ENCODE peak calls at places on chromosome 16, in ten cellular contexts. One of them, this sample, is unnamed.
A peak's percentile ranks its signal among the peaks of the same experiment; 100 is the strongest.

GRCh38 chr16:81846105-81846504 is 67.0 kb downstream of the PLCG2 start:
- DNase-seq in pancreas: no peak
- DNase-seq in CD4-positive, alpha-beta T cell: no peak
- DNase-seq in K562: no peak
- DNase-seq in dorsolateral prefrontal cortex: no peak
- DNase-seq in fibroblast of lung: no peak
- DNase-seq in progenitor cell of endocrine pancreas: no peak
- DNase-seq in H9: no peak
- DNase-seq in lower lobe of right lung: no peak
- DNase-seq in psoas muscle: no peak
- DNase-seq in this sample: no peak

GRCh38 chr16:1772362-1772907 is at the start of gene EME2:
- DNase-seq in pancreas: no peak
- DNase-seq in lower lobe of right lung: no peak
- DNase-seq in CD4-positive, alpha-beta T cell: peak; percentile 29
- DNase-seq in progenitor cell of endocrine pancreas: no peak
- DNase-seq in K562: peak; percentile 73
- DNase-seq in dorsolateral prefrontal cortex: no peak
- DNase-seq in psoas muscle: peak; percentile 61
- DNase-seq in H9: no peak
- DNase-seq in fibroblast of lung: peak; percentile 40
- DNase-seq in this sample: peak; percentile 37

GRCh38 chr16:19307587-19308241 is 22.2 kb downstream of the CLEC19A start:
- DNase-seq in pancreas: no peak
- DNase-seq in dorsolateral prefrontal cortex: no peak
- DNase-seq in lower lobe of right lung: no peak
- DNase-seq in H9: peak; percentile 55
- DNase-seq in progenitor cell of endocrine pancreas: peak; percentile 65
- DNase-seq in fibroblast of lung: no peak
- DNase-seq in K562: peak; percentile 50
- DNase-seq in psoas muscle: no peak
- DNase-seq in CD4-positive, alpha-beta T cell: no peak
- DNase-seq in this sample: peak; percentile 84

GRCh38 chr16:25690563-25691143 is 1.1 kb upstream of the HS3ST4 start:
- DNase-seq in lower lobe of right lung: no peak
- DNase-seq in K562: no peak
- DNase-seq in psoas muscle: no peak
- DNase-seq in fibroblast of lung: no peak
- DNase-seq in H9: no peak
- DNase-seq in pancreas: no peak
- DNase-seq in CD4-positive, alpha-beta T cell: no peak
- DNase-seq in progenitor cell of endocrine pancreas: no peak
- DNase-seq in dorsolateral prefrontal cortex: no peak
- DNase-seq in this sample: no peak

GRCh38 chr16:280991-281659 is 734 bp downstream of the ARHGDIG start:
- DNase-seq in H9: no peak
- DNase-seq in pancreas: peak; percentile 55
- DNase-seq in K562: no peak
- DNase-seq in fibroblast of lung: no peak
- DNase-seq in dorsolateral prefrontal cortex: no peak
- DNase-seq in lower lobe of right lung: no peak
- DNase-seq in progenitor cell of endocrine pancreas: no peak
- DNase-seq in psoas muscle: peak; percentile 50
- DNase-seq in CD4-positive, alpha-beta T cell: no peak
- DNase-seq in this sample: no peak

GRCh38 chr16:11105038-11105903 is 150.7 kb downstream of the SOCS1 start:
- DNase-seq in K562: peak; percentile 94
- DNase-seq in pancreas: no peak
- DNase-seq in lower lobe of right lung: no peak
- DNase-seq in psoas muscle: peak; percentile 61
- DNase-seq in CD4-positive, alpha-beta T cell: no peak
- DNase-seq in progenitor cell of endocrine pancreas: no peak
- DNase-seq in H9: no peak
- DNase-seq in fibroblast of lung: peak; percentile 97
- DNase-seq in dorsolateral prefrontal cortex: no peak
- DNase-seq in this sample: no peak

GRCh38 chr16:18816286-18816685 is 14.9 kb upstream of the ARL6IP1 start:
- DNase-seq in psoas muscle: no peak
- DNase-seq in lower lobe of right lung: no peak
- DNase-seq in H9: no peak
- DNase-seq in dorsolateral prefrontal cortex: no peak
- DNase-seq in K562: no peak
- DNase-seq in CD4-positive, alpha-beta T cell: no peak
- DNase-seq in fibroblast of lung: no peak
- DNase-seq in progenitor cell of endocrine pancreas: no peak
- DNase-seq in pancreas: no peak
- DNase-seq in this sample: no peak

GRCh38 chr16:50296807-50297206 is 30.5 kb downstream of the ADCY7 start:
- DNase-seq in lower lobe of right lung: no peak
- DNase-seq in H9: no peak
- DNase-seq in psoas muscle: peak; percentile 30
- DNase-seq in CD4-positive, alpha-beta T cell: no peak
- DNase-seq in dorsolateral prefrontal cortex: peak; percentile 35
- DNase-seq in progenitor cell of endocrine pancreas: no peak
- DNase-seq in K562: no peak
- DNase-seq in pancreas: no peak
- DNase-seq in fibroblast of lung: no peak
- DNase-seq in this sample: no peak

GRCh38 chr16:85965125-85965524 is 66.2 kb downstream of the IRF8 start:
- DNase-seq in fibroblast of lung: no peak
- DNase-seq in psoas muscle: no peak
- DNase-seq in CD4-positive, alpha-beta T cell: no peak
- DNase-seq in K562: no peak
- DNase-seq in H9: no peak
- DNase-seq in lower lobe of right lung: no peak
- DNase-seq in pancreas: no peak
- DNase-seq in progenitor cell of endocrine pancreas: no peak
- DNase-seq in dorsolateral prefrontal cortex: no peak
- DNase-seq in this sample: no peak

DNA sequence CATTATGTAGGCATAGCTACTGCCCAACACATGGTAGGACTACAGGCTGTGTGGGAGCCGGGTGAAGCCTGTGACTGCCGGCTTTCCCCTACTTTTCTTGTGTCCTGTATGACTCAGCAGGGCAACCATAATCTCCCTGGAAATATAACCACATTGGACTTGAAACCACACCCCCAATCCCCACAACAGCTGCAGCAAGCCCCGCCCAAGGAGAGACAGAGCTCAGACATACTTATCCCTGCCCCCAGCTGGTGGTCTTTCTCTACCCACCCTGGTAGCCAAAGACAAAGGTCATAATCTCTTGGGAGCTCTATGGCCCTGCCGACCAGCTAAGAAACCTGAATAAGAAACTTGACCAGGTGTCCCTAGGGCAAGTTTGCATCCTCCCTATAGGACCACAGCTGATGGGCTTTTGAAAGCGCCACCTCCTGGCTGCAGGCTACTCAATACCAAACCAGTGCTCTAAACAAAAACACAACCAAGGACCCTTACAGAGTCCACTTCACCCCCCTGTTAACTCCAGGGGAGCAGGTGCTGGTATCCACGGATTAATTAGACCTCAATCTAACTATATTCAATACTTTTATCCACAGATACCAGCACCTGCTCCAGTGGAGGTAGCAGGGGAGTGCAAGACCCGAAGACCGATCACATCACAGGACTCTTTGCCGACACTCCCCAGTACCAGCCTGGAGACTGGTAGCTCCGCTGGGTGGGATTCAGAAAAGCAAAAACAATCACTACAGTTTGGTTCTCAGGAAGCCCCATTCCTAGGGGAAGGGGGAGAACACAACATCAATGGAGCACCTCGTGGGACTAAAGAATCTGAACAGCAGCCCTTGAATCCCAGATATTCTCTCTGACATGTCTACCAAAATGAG is 91.2 kb downstream of the IRX5 start:
- DNase-seq in pancreas: no peak
- DNase-seq in fibroblast of lung: peak; percentile 65
- DNase-seq in lower lobe of right lung: no peak
- DNase-seq in H9: peak; percentile 78
- DNase-seq in progenitor cell of endocrine pancreas: no peak
- DNase-seq in psoas muscle: no peak
- DNase-seq in dorsolateral prefrontal cortex: no peak
- DNase-seq in CD4-positive, alpha-beta T cell: no peak
- DNase-seq in K562: peak; percentile 86
- DNase-seq in this sample: no peak
- TF ChIP-seq CTCF in pancreas: no peak
- TF ChIP-seq CTCF in fibroblast of lung: no peak
- TF ChIP-seq CTCF in lower lobe of right lung: no peak
- TF ChIP-seq CTCF in H9: peak; percentile 76
- TF ChIP-seq CTCF in progenitor cell of endocrine pancreas: peak; percentile 33
- TF ChIP-seq CTCF in psoas muscle: no peak
- TF ChIP-seq CTCF in dorsolateral prefrontal cortex: no peak
- TF ChIP-seq CTCF in CD4-positive, alpha-beta T cell: no peak
- TF ChIP-seq CTCF in K562: peak; percentile 61
- TF ChIP-seq CTCF in this sample: no peak

DNA sequence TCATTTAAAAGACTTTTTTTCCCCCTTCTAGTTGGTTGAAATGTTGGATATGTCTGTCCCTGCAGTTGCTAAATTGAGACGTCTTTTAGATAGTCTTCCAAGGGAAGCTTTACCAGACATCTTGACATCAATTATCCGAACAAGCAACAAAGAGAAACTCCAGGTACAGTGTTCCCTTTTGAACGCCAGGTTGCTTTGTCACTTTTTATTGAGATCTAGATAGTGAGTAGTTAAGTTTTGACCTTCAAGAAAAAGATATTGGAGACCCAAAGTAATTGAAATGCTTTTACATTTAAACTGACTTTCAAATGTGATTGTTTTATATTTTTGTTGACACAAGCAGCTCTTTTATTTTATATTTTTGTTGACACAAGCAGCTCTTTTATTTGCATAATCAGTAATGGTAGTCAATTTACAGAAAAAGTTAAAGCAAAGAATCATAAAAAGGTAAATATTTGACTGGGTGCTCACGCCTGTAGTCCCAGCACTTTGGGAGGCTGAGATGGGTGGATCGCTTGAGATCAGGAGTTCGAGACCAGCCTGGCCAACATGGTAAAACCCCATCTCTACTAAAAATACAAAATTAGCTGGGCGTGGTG is 9.3 kb upstream of the ABCC11 start:
- DNase-seq in progenitor cell of endocrine pancreas: no peak
- DNase-seq in dorsolateral prefrontal cortex: no peak
- DNase-seq in psoas muscle: no peak
- DNase-seq in K562: no peak
- DNase-seq in H9: no peak
- DNase-seq in CD4-positive, alpha-beta T cell: no peak
- DNase-seq in lower lobe of right lung: no peak
- DNase-seq in pancreas: no peak
- DNase-seq in fibroblast of lung: no peak
- DNase-seq in this sample: no peak
- TF ChIP-seq CTCF in progenitor cell of endocrine pancreas: no peak
- TF ChIP-seq CTCF in dorsolateral prefrontal cortex: no peak
- TF ChIP-seq CTCF in psoas muscle: no peak
- TF ChIP-seq CTCF in K562: no peak
- TF ChIP-seq CTCF in H9: no peak
- TF ChIP-seq CTCF in CD4-positive, alpha-beta T cell: no peak
- TF ChIP-seq CTCF in lower lobe of right lung: no peak
- TF ChIP-seq CTCF in pancreas: no peak
- TF ChIP-seq CTCF in fibroblast of lung: no peak
- TF ChIP-seq CTCF in this sample: no peak

DNA sequence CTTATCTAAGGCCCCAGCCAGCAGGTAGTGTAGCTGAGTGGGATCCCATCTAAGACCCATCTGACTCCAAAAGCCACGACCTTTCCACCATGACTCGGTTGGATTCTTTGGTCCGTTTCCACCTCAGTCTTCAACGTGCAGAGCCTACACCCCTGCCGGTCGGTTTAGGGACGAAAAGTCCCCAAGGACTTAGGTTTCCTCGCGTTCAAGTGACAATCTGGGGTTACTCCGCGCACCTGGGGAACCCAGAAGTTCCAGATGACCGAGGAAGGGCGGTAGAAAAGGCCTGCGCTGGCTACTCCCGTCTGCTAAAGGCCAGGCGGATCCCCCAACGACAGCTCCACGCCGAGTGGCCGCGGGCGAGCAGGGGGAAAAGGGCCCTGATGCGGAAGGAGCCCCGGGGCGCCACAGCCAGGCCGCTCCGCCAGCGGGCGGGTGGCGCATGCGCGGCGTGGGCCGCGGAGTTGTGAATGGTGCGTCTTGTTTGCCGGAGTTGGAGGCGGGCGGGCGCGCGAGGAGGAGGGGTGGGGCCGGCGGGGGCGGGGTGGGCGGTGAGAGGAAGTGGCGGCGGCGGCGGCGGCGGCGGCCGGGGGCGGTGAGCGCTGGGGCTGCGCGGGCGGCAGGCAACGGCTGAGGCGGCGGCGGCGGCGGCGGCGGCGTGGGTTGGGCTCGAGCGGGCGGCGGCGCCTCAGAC is at the start of gene CBFB:
- DNase-seq in pancreas: peak; percentile 94
- DNase-seq in psoas muscle: peak; percentile 97
- DNase-seq in fibroblast of lung: peak; percentile 89
- DNase-seq in lower lobe of right lung: peak; percentile 95
- DNase-seq in CD4-positive, alpha-beta T cell: peak; percentile 87
- DNase-seq in K562: peak; percentile 96
- DNase-seq in H9: peak; percentile 88
- DNase-seq in progenitor cell of endocrine pancreas: peak; percentile 88
- DNase-seq in dorsolateral prefrontal cortex: peak; percentile 88
- DNase-seq in this sample: peak; percentile 94
- TF ChIP-seq CTCF in pancreas: no peak
- TF ChIP-seq CTCF in psoas muscle: no peak
- TF ChIP-seq CTCF in fibroblast of lung: no peak
- TF ChIP-seq CTCF in lower lobe of right lung: no peak
- TF ChIP-seq CTCF in CD4-positive, alpha-beta T cell: peak; percentile 16
- TF ChIP-seq CTCF in K562: peak; percentile 12
- TF ChIP-seq CTCF in H9: peak; percentile 45
- TF ChIP-seq CTCF in progenitor cell of endocrine pancreas: peak; percentile 46
- TF ChIP-seq CTCF in dorsolateral prefrontal cortex: peak; percentile 21
- TF ChIP-seq CTCF in this sample: no peak

GRCh38 chr16:56822966-56823739 is 41.9 kb upstream of the SLC12A3 start:
- DNase-seq in pancreas: no peak
- DNase-seq in lower lobe of right lung: no peak
- DNase-seq in psoas muscle: no peak
- DNase-seq in H9: no peak
- DNase-seq in progenitor cell of endocrine pancreas: no peak
- DNase-seq in K562: no peak
- DNase-seq in dorsolateral prefrontal cortex: no peak
- DNase-seq in fibroblast of lung: no peak
- DNase-seq in CD4-positive, alpha-beta T cell: no peak
- DNase-seq in this sample: no peak

GRCh38 chr16:56824804-56825203 is 40.2 kb upstream of the SLC12A3 start:
- DNase-seq in K562: no peak
- DNase-seq in pancreas: no peak
- DNase-seq in lower lobe of right lung: no peak
- DNase-seq in H9: no peak
- DNase-seq in fibroblast of lung: no peak
- DNase-seq in psoas muscle: no peak
- DNase-seq in progenitor cell of endocrine pancreas: no peak
- DNase-seq in CD4-positive, alpha-beta T cell: no peak
- DNase-seq in dorsolateral prefrontal cortex: no peak
- DNase-seq in this sample: no peak

GRCh38 chr16:56828641-56829040 is 36.4 kb upstream of the SLC12A3 start:
- DNase-seq in fibroblast of lung: peak; percentile 37
- DNase-seq in lower lobe of right lung: no peak
- DNase-seq in progenitor cell of endocrine pancreas: no peak
- DNase-seq in CD4-positive, alpha-beta T cell: no peak
- DNase-seq in psoas muscle: no peak
- DNase-seq in H9: no peak
- DNase-seq in pancreas: no peak
- DNase-seq in K562: no peak
- DNase-seq in dorsolateral prefrontal cortex: no peak
- DNase-seq in this sample: no peak

GRCh38 chr16:56825821-56826220 is 39.2 kb upstream of the SLC12A3 start:
- DNase-seq in pancreas: no peak
- DNase-seq in progenitor cell of endocrine pancreas: no peak
- DNase-seq in psoas muscle: no peak
- DNase-seq in fibroblast of lung: no peak
- DNase-seq in lower lobe of right lung: no peak
- DNase-seq in K562: no peak
- DNase-seq in H9: no peak
- DNase-seq in dorsolateral prefrontal cortex: no peak
- DNase-seq in CD4-positive, alpha-beta T cell: no peak
- DNase-seq in this sample: no peak

GRCh38 chr16:56824335-56824734 is 40.7 kb upstream of the SLC12A3 start:
- DNase-seq in dorsolateral prefrontal cortex: no peak
- DNase-seq in progenitor cell of endocrine pancreas: no peak
- DNase-seq in pancreas: no peak
- DNase-seq in K562: no peak
- DNase-seq in lower lobe of right lung: peak; percentile 59
- DNase-seq in fibroblast of lung: peak; percentile 18
- DNase-seq in CD4-positive, alpha-beta T cell: no peak
- DNase-seq in H9: no peak
- DNase-seq in psoas muscle: no peak
- DNase-seq in this sample: no peak
- TF ChIP-seq CTCF in dorsolateral prefrontal cortex: no peak
- TF ChIP-seq CTCF in progenitor cell of endocrine pancreas: peak; percentile 11
- TF ChIP-seq CTCF in pancreas: no peak
- TF ChIP-seq CTCF in K562: peak; percentile 34
- TF ChIP-seq CTCF in lower lobe of right lung: no peak
- TF ChIP-seq CTCF in fibroblast of lung: no peak
- TF ChIP-seq CTCF in CD4-positive, alpha-beta T cell: no peak
- TF ChIP-seq CTCF in H9: peak; percentile 31
- TF ChIP-seq CTCF in psoas muscle: no peak
- TF ChIP-seq CTCF in this sample: no peak

This sample was measured in nephron progenitor cell.